ENCODE peak calls at places on chromosomes 1 and 21, in four cellular contexts. One of them, this sample, is unnamed.

GRCh38 chr1:93349231-93350135 is 3.8 kb downstream of the DR1 start:
- DNase-seq in breast epithelium: no peak
- DNase-seq in fibroblast of pulmonary artery: no peak
- DNase-seq in PC-9: no peak
- DNase-seq in this sample: no peak

GRCh38 chr1:229203030-229203751 is 67.7 kb upstream of the RAB4A start:
- DNase-seq in breast epithelium: no peak
- DNase-seq in fibroblast of pulmonary artery: peak; percentile 85
- DNase-seq in PC-9: peak; percentile 6
- DNase-seq in this sample: no peak

GRCh38 chr1:21293537-21294265 is 3.4 kb upstream of the ECE1 start:
- DNase-seq in breast epithelium: no peak
- DNase-seq in PC-9: no peak
- DNase-seq in fibroblast of pulmonary artery: no peak
- DNase-seq in this sample: no peak

GRCh38 chr21:29580886-29581285 is 282.2 kb downstream of the BACH1 start:
- DNase-seq in fibroblast of pulmonary artery: no peak
- DNase-seq in breast epithelium: no peak
- DNase-seq in PC-9: no peak
- DNase-seq in this sample: no peak

GRCh38 chr1:109248444-109248796 is 919 bp upstream of the CELSR2 start:
- DNase-seq in PC-9: no peak
- DNase-seq in breast epithelium: no peak
- DNase-seq in fibroblast of pulmonary artery: no peak
- DNase-seq in this sample: no peak

GRCh38 chr1:37486680-37487618 is 12.6 kb downstream of the ZC3H12A start:
- DNase-seq in PC-9: peak; percentile 84
- DNase-seq in breast epithelium: peak; percentile 77
- DNase-seq in fibroblast of pulmonary artery: peak; percentile 81
- DNase-seq in this sample: no peak

GRCh38 chr1:116889417-116889816 is 20.3 kb upstream of the PTGFRN start:
- DNase-seq in fibroblast of pulmonary artery: no peak
- DNase-seq in PC-9: no peak
- DNase-seq in breast epithelium: no peak
- DNase-seq in this sample: no peak

GRCh38 chr1:21332691-21333449 is 42.6 kb upstream of the ECE1 start:
- DNase-seq in PC-9: no peak
- DNase-seq in fibroblast of pulmonary artery: no peak
- DNase-seq in breast epithelium: no peak
- DNase-seq in this sample: no peak

GRCh38 chr1:221032616-221033342 is 153.5 kb downstream of the HLX start:
- DNase-seq in breast epithelium: no peak
- DNase-seq in PC-9: no peak
- DNase-seq in fibroblast of pulmonary artery: peak; percentile 53
- DNase-seq in this sample: no peak

GRCh38 chr1:184615301-184615700 is 139.4 kb downstream of the EDEM3 start:
- DNase-seq in PC-9: no peak
- DNase-seq in breast epithelium: no peak
- DNase-seq in fibroblast of pulmonary artery: peak; percentile 79
- DNase-seq in this sample: no peak

GRCh38 chr1:162391790-162392563 is 10.4 kb downstream of the C1orf226 start:
- DNase-seq in breast epithelium: no peak
- DNase-seq in PC-9: peak; percentile 21
- DNase-seq in fibroblast of pulmonary artery: peak; percentile 69
- DNase-seq in this sample: no peak

GRCh38 chr1:220170836-220171526 is 77.0 kb downstream of the IARS2 start:
- DNase-seq in breast epithelium: no peak
- DNase-seq in fibroblast of pulmonary artery: no peak
- DNase-seq in PC-9: no peak
- DNase-seq in this sample: no peak

GRCh38 chr1:3402258-3403010 is 52.0 kb upstream of the ARHGEF16 start:
- DNase-seq in breast epithelium: no peak
- DNase-seq in fibroblast of pulmonary artery: no peak
- DNase-seq in PC-9: no peak
- DNase-seq in this sample: no peak

GRCh38 chr1:212962509-212962908 is 12.2 kb downstream of the VASH2 start:
- DNase-seq in breast epithelium: no peak
- DNase-seq in fibroblast of pulmonary artery: no peak
- DNase-seq in PC-9: no peak
- DNase-seq in this sample: no peak

GRCh38 chr1:101379037-101379436 is 142.2 kb downstream of the S1PR1 start:
- DNase-seq in fibroblast of pulmonary artery: no peak
- DNase-seq in breast epithelium: no peak
- DNase-seq in PC-9: no peak
- DNase-seq in this sample: no peak

GRCh38 chr1:65491472-65491871 is 71.0 kb downstream of the LEPR start:
- DNase-seq in PC-9: no peak
- DNase-seq in fibroblast of pulmonary artery: no peak
- DNase-seq in breast epithelium: no peak
- DNase-seq in this sample: no peak

GRCh38 chr21:21801921-21802320 is 803.7 kb downstream of the NCAM2 start:
- DNase-seq in breast epithelium: no peak
- DNase-seq in fibroblast of pulmonary artery: no peak
- DNase-seq in PC-9: no peak
- DNase-seq in this sample: no peak

GRCh38 chr1:3795453-3796214 is 664 bp downstream of the LRRC47 start:
- DNase-seq in fibroblast of pulmonary artery: no peak
- DNase-seq in PC-9: no peak
- DNase-seq in breast epithelium: no peak
- DNase-seq in this sample: no peak

GRCh38 chr1:1730870-1731269 is 6.7 kb upstream of the CDK11A start:
- DNase-seq in fibroblast of pulmonary artery: no peak
- DNase-seq in PC-9: no peak
- DNase-seq in breast epithelium: no peak
- DNase-seq in this sample: no peak

GRCh38 chr1:214341918-214342317 is 61.0 kb downstream of the SMYD2 start:
- DNase-seq in fibroblast of pulmonary artery: peak; percentile 18
- DNase-seq in PC-9: no peak
- DNase-seq in breast epithelium: no peak
- DNase-seq in this sample: no peak

GRCh38 chr1:209363112-209363511 is 220.4 kb upstream of the CAMK1G start:
- DNase-seq in breast epithelium: no peak
- DNase-seq in fibroblast of pulmonary artery: no peak
- DNase-seq in PC-9: peak; percentile 76
- DNase-seq in this sample: no peak

GRCh38 chr21:33543505-33544129 is 779 bp downstream of the SON start:
- DNase-seq in breast epithelium: peak; percentile 71
- DNase-seq in fibroblast of pulmonary artery: no peak
- DNase-seq in PC-9: no peak
- DNase-seq in this sample: no peak

GRCh38 chr1:178254433-178254832 is 160.5 kb downstream of the RASAL2 start:
- DNase-seq in fibroblast of pulmonary artery: peak; percentile 72
- DNase-seq in breast epithelium: no peak
- DNase-seq in PC-9: no peak
- DNase-seq in this sample: no peak

GRCh38 chr1:216221260-216221700 is 202.0 kb downstream of the USH2A start:
- DNase-seq in breast epithelium: no peak
- DNase-seq in PC-9: peak; percentile 19
- DNase-seq in fibroblast of pulmonary artery: peak; percentile 78
- DNase-seq in this sample: peak; percentile 44

GRCh38 chr21:40404319-40404906 is 442.5 kb downstream of the DSCAM start:
- DNase-seq in breast epithelium: no peak
- DNase-seq in fibroblast of pulmonary artery: no peak
- DNase-seq in PC-9: no peak
- DNase-seq in this sample: no peak

GRCh38 chr1:192730206-192730605 is 78.6 kb upstream of the RGS2 start:
- DNase-seq in fibroblast of pulmonary artery: peak; percentile 59
- DNase-seq in breast epithelium: no peak
- DNase-seq in PC-9: no peak
- DNase-seq in this sample: no peak

GRCh38 chr21:15050588-15051377 is 14.0 kb downstream of the NRIP1 start:
- DNase-seq in fibroblast of pulmonary artery: no peak
- DNase-seq in breast epithelium: no peak
- DNase-seq in PC-9: no peak
- DNase-seq in this sample: no peak
- TF ChIP-seq CTCF in fibroblast of pulmonary artery: no peak
- TF ChIP-seq CTCF in breast epithelium: no peak
- TF ChIP-seq CTCF in PC-9: no peak
- TF ChIP-seq CTCF in this sample: no peak

GRCh38 chr1:18644013-18644399 is 13.4 kb downstream of the PAX7 start:
- DNase-seq in PC-9: no peak
- DNase-seq in breast epithelium: no peak
- DNase-seq in fibroblast of pulmonary artery: no peak
- DNase-seq in this sample: no peak
- H3K4me3 ChIP-seq in PC-9: no peak overlapping the region
- H3K4me3 ChIP-seq in breast epithelium: no peak overlapping the region
- H3K4me3 ChIP-seq in fibroblast of pulmonary artery: no peak overlapping the region
- H3K4me3 ChIP-seq in this sample: no peak overlapping the region

GRCh38 chr1:225746361-225747179 is 31.1 kb upstream of the SRP9 start:
- DNase-seq in PC-9: peak; percentile 59
- DNase-seq in fibroblast of pulmonary artery: peak; percentile 92
- DNase-seq in breast epithelium: peak; percentile 56
- DNase-seq in this sample: peak; percentile 85
- TF ChIP-seq CTCF in PC-9: no peak
- TF ChIP-seq CTCF in fibroblast of pulmonary artery: no peak
- TF ChIP-seq CTCF in breast epithelium: peak; percentile 34
- TF ChIP-seq CTCF in this sample: peak; percentile 15

GRCh38 chr1:167602840-167603239 is 27.2 kb upstream of the RCSD1 start:
- DNase-seq in breast epithelium: no peak
- DNase-seq in fibroblast of pulmonary artery: no peak
- DNase-seq in PC-9: no peak
- DNase-seq in this sample: no peak
- H3K4me3 ChIP-seq in breast epithelium: no peak overlapping the region
- H3K4me3 ChIP-seq in fibroblast of pulmonary artery: no peak overlapping the region
- H3K4me3 ChIP-seq in PC-9: no peak overlapping the region
- H3K4me3 ChIP-seq in this sample: no peak overlapping the region

DNA sequence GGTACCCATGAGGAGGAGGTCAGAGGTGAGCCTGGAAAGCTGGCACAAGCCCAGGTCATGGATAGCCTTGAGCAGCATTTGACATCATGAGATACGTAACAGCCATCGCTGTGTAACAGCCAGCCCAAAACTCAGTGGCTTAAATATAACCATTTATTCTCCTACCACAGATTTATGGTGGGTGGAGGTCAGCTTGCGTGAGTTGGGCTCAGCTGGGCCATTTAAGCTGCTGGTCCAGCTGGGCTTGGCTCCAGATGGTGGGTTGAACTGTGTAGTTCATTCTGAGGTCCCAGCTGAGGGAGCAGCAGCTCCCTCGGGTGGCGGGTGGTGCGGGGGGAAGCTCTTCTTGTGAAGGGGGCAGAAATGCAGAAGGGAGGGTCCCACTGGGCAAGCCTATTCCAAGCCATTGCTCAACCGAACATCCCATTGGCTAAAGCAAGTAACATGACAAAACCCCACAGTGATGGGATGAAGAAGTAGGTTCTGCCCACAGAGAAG is 75.9 kb downstream of the IGSF21 start:
- DNase-seq in breast epithelium: no peak
- DNase-seq in fibroblast of pulmonary artery: no peak
- DNase-seq in PC-9: no peak
- DNase-seq in this sample: no peak
- TF ChIP-seq CTCF in breast epithelium: no peak
- TF ChIP-seq CTCF in fibroblast of pulmonary artery: no peak
- TF ChIP-seq CTCF in PC-9: no peak
- TF ChIP-seq CTCF in this sample: no peak